ENCODE peak calls at places on chromosomes 16 and 17, in four cellular contexts. One of them, this sample, is unnamed.

GRCh38 chr17:65219124-65219523 is 82.0 kb downstream of the RGS9 start:
- DNase-seq in fibroblast of pulmonary artery: no peak
- DNase-seq in IMR-90: no peak
- DNase-seq in MM.1S: no peak
- DNase-seq in this sample: no peak

GRCh38 chr16:12255919-12256665 is 279.6 kb downstream of the SNX29 start:
- DNase-seq in MM.1S: peak; percentile 75
- DNase-seq in IMR-90: no peak
- DNase-seq in fibroblast of pulmonary artery: no peak
- DNase-seq in this sample: no peak

GRCh38 chr16:49484454-49484853 is 110.8 kb downstream of the C16orf78 start:
- DNase-seq in MM.1S: peak; percentile 71
- DNase-seq in fibroblast of pulmonary artery: peak; percentile 10
- DNase-seq in IMR-90: no peak
- DNase-seq in this sample: no peak

GRCh38 chr17:2564876-2565275 is 28.6 kb upstream of the PAFAH1B1 start:
- DNase-seq in fibroblast of pulmonary artery: peak; percentile 42
- DNase-seq in MM.1S: no peak
- DNase-seq in IMR-90: no peak
- DNase-seq in this sample: no peak

GRCh38 chr17:67208232-67208631 is 36.8 kb downstream of the HELZ start:
- DNase-seq in MM.1S: no peak
- DNase-seq in fibroblast of pulmonary artery: peak; percentile 21
- DNase-seq in IMR-90: no peak
- DNase-seq in this sample: no peak

GRCh38 chr16:84321932-84322331 is 27.3 kb downstream of the WFDC1 start:
- DNase-seq in IMR-90: no peak
- DNase-seq in MM.1S: no peak
- DNase-seq in fibroblast of pulmonary artery: no peak
- DNase-seq in this sample: no peak

GRCh38 chr17:82814834-82815233 is 25.0 kb downstream of the ZNF750 start:
- DNase-seq in fibroblast of pulmonary artery: no peak
- DNase-seq in IMR-90: no peak
- DNase-seq in MM.1S: no peak
- DNase-seq in this sample: no peak

GRCh38 chr16:72995151-72995881 is 52.6 kb downstream of the ZFHX3 start:
- DNase-seq in IMR-90: no peak
- DNase-seq in fibroblast of pulmonary artery: no peak
- DNase-seq in MM.1S: no peak
- DNase-seq in this sample: no peak

GRCh38 chr17:78524870-78525510 is 52.2 kb downstream of the DNAH17 start:
- DNase-seq in MM.1S: no peak
- DNase-seq in fibroblast of pulmonary artery: no peak
- DNase-seq in IMR-90: no peak
- DNase-seq in this sample: no peak

GRCh38 chr16:85462405-85463227 is 150.5 kb upstream of the GSE1 start:
- DNase-seq in fibroblast of pulmonary artery: no peak
- DNase-seq in IMR-90: no peak
- DNase-seq in MM.1S: no peak
- DNase-seq in this sample: no peak

GRCh38 chr16:70700101-70701020 is 14.5 kb upstream of the MTSS2 start:
- DNase-seq in MM.1S: no peak
- DNase-seq in IMR-90: no peak
- DNase-seq in fibroblast of pulmonary artery: no peak
- DNase-seq in this sample: peak; percentile 41

GRCh38 chr17:15157051-15157450 is 108.1 kb downstream of the PMP22 start:
- DNase-seq in IMR-90: peak; percentile 44
- DNase-seq in MM.1S: no peak
- DNase-seq in fibroblast of pulmonary artery: peak; percentile 10
- DNase-seq in this sample: no peak

GRCh38 chr17:37818689-37819088 is 73.8 kb upstream of the HNF1B start:
- DNase-seq in fibroblast of pulmonary artery: no peak
- DNase-seq in MM.1S: peak; percentile 93
- DNase-seq in IMR-90: peak; percentile 89
- DNase-seq in this sample: peak; percentile 72

GRCh38 chr16:49856741-49857330 is 924 bp upstream of the ZNF423 start:
- DNase-seq in IMR-90: peak; percentile 55
- DNase-seq in MM.1S: peak; percentile 69
- DNase-seq in fibroblast of pulmonary artery: peak; percentile 84
- DNase-seq in this sample: peak; percentile 87

GRCh38 chr17:2656293-2656692 is 55.3 kb downstream of the CLUH start:
- DNase-seq in IMR-90: no peak
- DNase-seq in MM.1S: no peak
- DNase-seq in fibroblast of pulmonary artery: no peak
- DNase-seq in this sample: no peak

GRCh38 chr16:24539850-24540484 is 601 bp downstream of the RBBP6 start:
- DNase-seq in IMR-90: peak; percentile 19
- DNase-seq in MM.1S: peak; percentile 59
- DNase-seq in fibroblast of pulmonary artery: peak; percentile 39
- DNase-seq in this sample: no peak

GRCh38 chr16:48452991-48453760 is 68.0 kb upstream of the SIAH1 start:
- DNase-seq in fibroblast of pulmonary artery: no peak
- DNase-seq in MM.1S: no peak
- DNase-seq in IMR-90: no peak
- DNase-seq in this sample: no peak

DNA sequence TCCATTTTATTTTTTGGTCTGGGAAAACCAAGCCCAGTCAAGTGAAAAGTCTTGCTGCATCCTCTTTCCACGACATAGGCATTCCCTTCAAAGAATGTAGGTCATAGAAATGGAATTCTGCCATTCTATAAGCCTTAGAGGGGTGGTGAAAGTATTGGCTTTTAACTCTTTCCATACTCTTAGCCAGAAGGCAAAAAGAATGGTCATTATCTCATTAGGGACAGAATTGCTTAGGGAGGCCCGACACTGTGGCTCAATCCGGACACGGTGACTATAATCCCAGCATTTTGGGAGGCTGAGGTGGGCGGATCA is 7.9 kb upstream of the MSL1 start:
- DNase-seq in fibroblast of pulmonary artery: peak; percentile 44
- DNase-seq in IMR-90: peak; percentile 56
- DNase-seq in MM.1S: peak; percentile 4
- DNase-seq in this sample: no peak
- H3K4me3 ChIP-seq in fibroblast of pulmonary artery: no peak overlapping the region
- H3K4me3 ChIP-seq in IMR-90: no peak overlapping the region
- H3K4me3 ChIP-seq in MM.1S: no peak overlapping the region
- H3K4me3 ChIP-seq in this sample: no peak overlapping the region

GRCh38 chr16:67919618-67920210 is 11.9 kb downstream of the CTRL start:
- DNase-seq in IMR-90: no peak
- DNase-seq in fibroblast of pulmonary artery: no peak
- DNase-seq in MM.1S: no peak
- DNase-seq in this sample: no peak
- TF ChIP-seq CTCF in IMR-90: peak; percentile 11
- TF ChIP-seq CTCF in fibroblast of pulmonary artery: no peak
- TF ChIP-seq CTCF in MM.1S: no peak
- TF ChIP-seq CTCF in this sample: no peak

GRCh38 chr17:7916383-7916677 is 241 bp upstream of the RNF227 start:
- DNase-seq in IMR-90: no peak
- DNase-seq in fibroblast of pulmonary artery: no peak
- DNase-seq in MM.1S: no peak
- DNase-seq in this sample: no peak
- H3K4me3 ChIP-seq in IMR-90: peak overlapping the region; percentile 61
- H3K4me3 ChIP-seq in fibroblast of pulmonary artery: peak overlapping the region; percentile 47
- H3K4me3 ChIP-seq in MM.1S: peak overlapping the region; percentile 22
- H3K4me3 ChIP-seq in this sample: peak overlapping the region; percentile 46

DNA sequence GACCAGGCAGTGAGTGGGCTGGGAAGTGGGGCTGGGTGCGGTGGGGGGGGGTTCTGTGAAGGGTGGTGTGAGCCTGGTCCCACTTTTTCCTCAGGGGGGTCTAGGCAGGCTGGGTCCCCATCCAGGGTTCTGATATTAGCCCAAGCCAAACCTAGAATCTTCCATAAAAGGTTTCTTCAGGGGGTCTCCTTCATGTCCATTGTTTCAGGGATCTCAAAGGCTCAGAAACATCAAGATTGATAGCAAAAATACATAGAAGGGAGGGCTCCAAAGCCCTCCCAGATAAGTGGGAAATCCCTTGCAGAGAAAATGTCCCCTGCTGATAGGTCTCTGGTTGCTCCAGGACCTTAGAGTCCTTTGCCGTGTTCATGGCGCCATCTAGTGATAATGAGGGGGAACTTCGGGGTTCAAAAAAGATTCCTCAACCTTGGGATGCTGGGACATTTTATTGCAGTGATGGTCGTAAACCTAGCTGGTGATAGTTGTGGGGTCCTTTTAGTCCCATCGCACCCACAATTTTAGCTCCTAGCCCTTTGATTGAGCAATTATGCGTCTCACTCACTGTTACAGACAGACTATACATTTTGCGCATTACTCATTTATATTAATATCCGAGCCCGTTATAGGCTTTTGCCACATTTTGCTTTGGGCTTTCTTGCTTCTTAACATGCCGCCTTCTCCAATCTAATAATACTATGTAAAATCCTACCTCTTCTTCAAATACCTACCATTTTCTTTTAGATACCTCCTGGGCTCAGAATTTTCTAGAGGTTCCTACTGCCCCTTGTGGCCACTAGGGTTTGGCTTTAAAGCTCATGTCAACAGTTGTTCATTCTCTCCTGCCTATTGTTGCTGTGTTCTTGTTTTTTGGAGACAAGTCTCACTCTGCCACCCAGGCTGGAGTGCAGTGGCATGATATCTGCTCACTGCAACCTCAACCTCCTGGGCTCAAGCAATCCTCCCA is 35.1 kb downstream of the IGF2BP1 start:
- DNase-seq in MM.1S: peak; percentile 77
- DNase-seq in IMR-90: peak; percentile 81
- DNase-seq in fibroblast of pulmonary artery: peak; percentile 89
- DNase-seq in this sample: peak; percentile 85
- TF ChIP-seq CTCF in MM.1S: peak; percentile 64
- TF ChIP-seq CTCF in IMR-90: peak; percentile 97
- TF ChIP-seq CTCF in fibroblast of pulmonary artery: peak; percentile 72
- TF ChIP-seq CTCF in this sample: peak; percentile 81

This sample was measured in astrocyte of the spinal cord.